ENCODE peak calls at places on chromosomes 1 and 21, in eight cellular contexts. U is stimulated activated CD4-positive, alpha-beta T cell treated with anti-CD3 and anti-CD28 coated beads, Interleukin-15, amount 100 ng/mL, for 1 hour; J is H7; O is EL; X is dermis blood vessel endothelial cell; A is BE2C; E is effector memory CD8-positive, alpha-beta T cell; B is DMS53. T is an unnamed sample.

GRCh38 chr1:85421179-85421578 is 43.8 kb downstream of the DDAH1 start:
- DNase-seq in J (no peak), O (no peak), B (no peak), X (no peak), E (no peak), U (no peak), A (no peak), T (no peak)

GRCh38 chr21:38315155-38315554 is 58.4 kb downstream of the KCNJ15 start:
- DNase-seq in X (no peak), U (no peak), A (no peak), B (no peak), E (no peak), O (no peak), J (no peak), T (no peak)

GRCh38 chr1:230910755-230911117 is 42.4 kb upstream of the C1orf198 start:
- DNase-seq in A (no peak), O (no peak), E (no peak), J (no peak), B (no peak), X (no peak), U (no peak), T (no peak)

GRCh38 chr1:43238104-43238503 is 31.7 kb upstream of the TMEM125 start:
- DNase-seq in A (peak), B (peak), O (peak), U (no peak), J (peak), X (peak), E (no peak), T (peak)

GRCh38 chr1:159925713-159926066 is 383 bp upstream of the TAGLN2 start:
- DNase-seq in B (peak), A (no peak), J (peak), E (no peak), O (no peak), X (no peak), U (no peak), T (no peak)

GRCh38 chr1:247885011-247885410 is 10.4 kb upstream of the OR2W3 start:
- DNase-seq in A (no peak), J (no peak), O (no peak), E (no peak), B (no peak), U (no peak), X (no peak), T (no peak)

GRCh38 chr1:165841582-165842362 is 14.4 kb downstream of the UCK2 start:
- DNase-seq in X (peak), A (no peak), O (peak), U (no peak), J (no peak), B (peak), E (no peak), T (no peak)

GRCh38 chr1:10449731-10450130 is at the start of gene CORT:
- DNase-seq in U (no peak), J (no peak), X (no peak), E (no peak), O (no peak), B (no peak), A (no peak), T (no peak)

GRCh38 chr1:169102567-169102966 is 3.9 kb upstream of the ATP1B1 start:
- DNase-seq in X (peak), E (no peak), B (peak), O (peak), U (no peak), J (no peak), A (peak), T (no peak)

GRCh38 chr1:59438058-59438560 is 141.2 kb downstream of the FGGY start:
- DNase-seq in J (no peak), E (no peak), B (no peak), O (no peak), A (no peak), X (no peak), U (no peak), T (no peak)

GRCh38 chr1:217079579-217079978 is 356.4 kb upstream of the ESRRG start:
- DNase-seq in X (no peak), U (no peak), B (peak), O (no peak), J (no peak), A (no peak), E (no peak), T (no peak)

GRCh38 chr1:13808729-13809131 is 108.7 kb downstream of the PRDM2 start:
- DNase-seq in J (no peak), U (no peak), E (no peak), X (no peak), A (peak), B (no peak), O (peak), T (no peak)

GRCh38 chr1:8911416-8912309 is 33.2 kb upstream of the ENO1 start:
- DNase-seq in J (peak), O (no peak), X (no peak), E (no peak), U (no peak), B (peak), A (no peak), T (no peak)

GRCh38 chr1:7888248-7889010 is 35.6 kb upstream of the UTS2 start:
- DNase-seq in J (no peak), O (no peak), X (no peak), U (no peak), E (no peak), B (no peak), A (no peak), T (no peak)

GRCh38 chr1:53909946-53910345 is 16.0 kb downstream of the DIO1 start:
- DNase-seq in J (no peak), E (no peak), U (no peak), A (no peak), X (no peak), B (no peak), O (no peak), T (no peak)

T was measured in putamen.